ENCODE peak calls at places on chromosomes 1 and 21, in five cellular contexts. W is fibroblast of lung, D is ovary, F is colonic mucosa, I is aorta. G is an unnamed sample. For H3K36me3 and H3K9me3, the result is how much of the 10 kb centered on the place peaks cover.

GRCh38 chr1:53385276-53385932 is 57.5 kb upstream of the LRP8 start:
- DNase-seq in W (no peak), D (no peak), I (no peak), F (no peak), G (no peak)

GRCh38 chr1:241021286-241021685 is 335.7 kb downstream of the RGS7 start:
- DNase-seq in W (no peak), D (no peak), I (no peak), F (no peak), G (no peak)

GRCh38 chr1:164610528-164611222 is 51.7 kb downstream of the PBX1 start:
- DNase-seq in D (no peak), W (no peak), I (no peak), F (no peak), G (no peak)

GRCh38 chr1:18868801-18869424 is 9.5 kb upstream of the TAS1R2 start:
- DNase-seq in I (no peak), F (no peak), W (no peak), D (no peak), G (no peak)

GRCh38 chr1:27527857-27528700 is 38.1 kb upstream of the WASF2 start:
- DNase-seq in I (peak), D (peak), F (peak), W (no peak), G (peak)

GRCh38 chr1:163472267-163472666 is 150.5 kb downstream of the NUF2 start:
- DNase-seq in W (no peak), F (peak), I (no peak), D (no peak), G (no peak)

GRCh38 chr1:36157115-36157903 is 1.3 kb downstream of the MAP7D1 start:
- DNase-seq in D (no peak), I (no peak), W (peak), F (no peak), G (no peak)

GRCh38 chr1:95287078-95287477 is 53.1 kb downstream of the RWDD3 start:
- DNase-seq in I (no peak), F (no peak), D (no peak), W (no peak), G (no peak)

GRCh38 chr21:44542716-44543115 is 2.7 kb upstream of the KRTAP10-1 start:
- DNase-seq in I (no peak), W (no peak), F (no peak), D (no peak), G (no peak)

GRCh38 chr1:61380561-61380960 is 298.2 kb downstream of the NFIA start:
- DNase-seq in D (no peak), W (no peak), I (no peak), F (no peak), G (no peak)

GRCh38 chr1:10107985-10108663 is 75.4 kb downstream of the UBE4B start:
- DNase-seq in D (no peak), I (no peak), W (peak), F (no peak), G (no peak)

GRCh38 chr21:25421327-25422028 is 185.8 kb downstream of the MRPL39 start:
- DNase-seq in F (no peak), W (peak), D (no peak), I (no peak), G (no peak)

GRCh38 chr1:201025571-201026002 is 2.1 kb upstream of the KIF21B start:
- DNase-seq in W (peak), I (no peak), F (no peak), D (no peak), G (no peak)

GRCh38 chr1:6486433-6487011 is 4.9 kb downstream of the PLEKHG5 start:
- DNase-seq in D (peak), W (peak), F (peak), I (peak), G (peak)

GRCh38 chr21:46067505-46068201 is 30.3 kb upstream of the COL6A2 start:
- DNase-seq in D (peak), W (no peak), F (no peak), I (peak), G (no peak)

GRCh38 chr21:32554832-32555436 is 30.4 kb downstream of the TCP10L start:
- DNase-seq in W (peak), I (no peak), D (no peak), F (no peak), G (no peak)

GRCh38 chr1:164644774-164645634 is 86.0 kb downstream of the PBX1 start:
- DNase-seq in D (no peak), W (peak), I (no peak), F (no peak), G (no peak)

GRCh38 chr1:173430707-173431662 is 46.1 kb upstream of the PRDX6 start:
- DNase-seq in F (peak), I (peak), W (peak), D (peak), G (peak)

GRCh38 chr1:99173900-99174299 is 90.4 kb upstream of the PLPPR4 start:
- DNase-seq in I (no peak), F (no peak), D (no peak), W (no peak), G (no peak)

GRCh38 chr1:187415065-187415464 is 586.3 kb downstream of the PLA2G4A start:
- DNase-seq in W (no peak), D (no peak), F (no peak), I (no peak), G (no peak)

GRCh38 chr1:200363200-200363933 is 46.5 kb downstream of the ZNF281 start:
- DNase-seq in I (no peak), W (no peak), F (no peak), D (no peak), G (no peak)

GRCh38 chr1:68977211-68977610 is 480.3 kb upstream of the DEPDC1 start:
- DNase-seq in I (no peak), W (no peak), F (no peak), D (no peak), G (no peak)

GRCh38 chr1:244319283-244320132 is 132.2 kb downstream of the ADSS2 start:
- DNase-seq in F (no peak), I (no peak), D (no peak), W (peak), G (no peak)

GRCh38 chr1:62437273-62437945 is 560 bp downstream of the USP1 start:
- DNase-seq in W (peak), I (no peak), F (peak), D (no peak), G (peak)

GRCh38 chr1:242523968-242524570 is 428 bp downstream of the PLD5 start:
- DNase-seq in F (no peak), I (peak), W (peak), D (peak), G (peak)

GRCh38 chr21:26888256-26888655 is 43.0 kb upstream of the ADAMTS1 start:
- DNase-seq in I (no peak), F (no peak), D (no peak), W (no peak), G (no peak)

GRCh38 chr21:46098303-46099141 is 610 bp downstream of the COL6A2 start:
- DNase-seq in F (peak), W (no peak), D (peak), I (peak), G (peak)

GRCh38 chr21:28632718-28633408 is 359.8 kb downstream of the LTN1 start:
- DNase-seq in D (no peak), W (peak), I (no peak), F (no peak), G (no peak)

GRCh38 chr1:6180578-6181311 is 624 bp upstream of the CHD5 start:
- DNase-seq in F (no peak), D (peak), W (no peak), I (no peak), G (no peak)

GRCh38 chr1:25137521-25138395 is 94.5 kb downstream of the SYF2 start:
- DNase-seq in F (no peak), D (no peak), I (no peak), W (no peak), G (no peak)

GRCh38 chr1:26700711-26701110 is 4.9 kb downstream of the ARID1A start:
- DNase-seq in F (no peak), I (no peak), W (peak), D (no peak), G (no peak)

GRCh38 chr1:113391643-113392271 is 1.4 kb downstream of the MAGI3 start:
- DNase-seq in W (no peak), F (peak), D (no peak), I (no peak), G (peak)

GRCh38 chr21:31034378-31034777 is 3.9 kb downstream of the KRTAP19-8 start:
- DNase-seq in F (no peak), I (no peak), D (no peak), W (no peak), G (no peak)

GRCh38 chr1:235500971-235501540 is 3.2 kb downstream of the B3GALNT2 start:
- DNase-seq in D (no peak), I (no peak), F (no peak), W (no peak), G (no peak)

GRCh38 chr1:41109316-41110263 is 88.1 kb upstream of the SLFNL1 start:
- DNase-seq in W (peak), I (no peak), F (peak), D (peak), G (peak)

GRCh38 chr1:207300970-207301369 is 20.5 kb upstream of the CD55 start:
- DNase-seq in I (no peak), F (no peak), D (no peak), W (no peak), G (no peak)

GRCh38 chr1:76144233-76144632 is 69.7 kb downstream of the ST6GALNAC3 start:
- DNase-seq in I (no peak), D (no peak), F (no peak), W (no peak), G (no peak)

GRCh38 chr1:21239181-21239580 is 51.1 kb downstream of the ECE1 start:
- DNase-seq in F (no peak), D (no peak), W (no peak), I (no peak), G (no peak)
- H3K36me3 ChIP-seq in F (under half), D (under half), W (under half), I (under half), G (under half)

GRCh38 chr1:231160851-231161710 is 777 bp upstream of the TRIM67 start:
- DNase-seq in F (no peak), W (no peak), I (no peak), D (peak), G (no peak)
- H3K4me3 ChIP-seq in F (no peak), W (no peak), I (no peak), D (no peak), G (no peak)

DNA sequence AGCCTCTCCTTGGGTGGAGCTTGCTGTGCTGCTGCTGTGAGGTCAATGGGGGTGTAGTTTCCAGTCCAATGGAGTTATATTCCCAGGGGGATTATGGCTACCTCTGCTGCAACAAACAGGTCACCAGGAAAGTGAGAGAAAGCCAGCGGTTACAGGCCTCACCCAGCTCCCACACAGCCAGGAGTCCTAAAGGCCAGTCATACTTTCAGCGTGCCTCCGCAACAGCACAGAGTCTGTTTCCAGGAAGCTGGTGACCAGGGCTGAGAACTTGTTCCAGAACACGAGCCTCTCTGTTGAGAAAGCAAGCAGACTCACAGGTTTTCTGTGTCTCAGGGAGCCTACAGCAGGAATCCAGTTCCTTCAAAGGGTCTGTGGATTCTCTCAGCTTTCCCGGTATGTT is 17.3 kb upstream of the OR2M5 start:
- DNase-seq in I (no peak), F (no peak), W (no peak), D (no peak), G (no peak)
- H3K9me3 ChIP-seq in I (under half), F (under half), W (under half), D (under half), G (under half)

DNA sequence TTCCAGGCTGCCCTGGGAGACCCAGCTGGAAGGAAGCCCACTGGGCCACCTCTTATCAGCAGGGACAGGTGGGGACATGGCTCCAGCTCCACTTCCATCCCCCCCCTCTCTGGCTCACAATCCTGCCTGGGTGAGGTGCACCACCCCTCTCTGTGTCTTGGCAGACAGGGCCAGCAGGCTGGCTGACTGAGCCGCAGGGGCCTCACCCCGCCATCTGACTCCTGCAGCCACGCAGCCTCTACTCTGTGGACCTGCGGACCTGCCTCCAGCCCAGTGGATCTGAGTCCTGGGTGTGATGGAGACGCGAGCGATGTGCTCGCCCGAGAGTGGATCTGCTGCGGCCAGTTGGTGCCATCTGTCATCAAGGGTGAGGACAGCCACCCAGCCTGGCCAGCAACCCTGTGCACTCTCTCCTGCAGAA is 30.1 kb downstream of the RCC2 start:
- DNase-seq in D (no peak), F (no peak), W (no peak), I (no peak), G (peak)
- H3K36me3 ChIP-seq in D (under half), F (under half), W (under half), I (under half), G (under half)

GRCh38 chr21:19322360-19322759 is 918.8 kb upstream of the TMPRSS15 start:
- DNase-seq in I (no peak), W (peak), F (no peak), D (no peak), G (no peak)

GRCh38 chr21:19326581-19327319 is 923.2 kb upstream of the TMPRSS15 start:
- DNase-seq in D (no peak), I (no peak), F (no peak), W (no peak), G (no peak)

GRCh38 chr21:19321688-19322087 is 918.1 kb upstream of the TMPRSS15 start:
- DNase-seq in W (no peak), F (no peak), I (no peak), D (no peak), G (no peak)
- H3K4me3 ChIP-seq in W (no peak), F (no peak), I (no peak), D (no peak), G (no peak)